ENCODE peak calls at places on chromosomes 13 and 19, in six cellular contexts. D, K, B, H, P and S are unnamed samples.

GRCh38 chr13:25951831-25952230 is 100.0 kb downstream of the SHISA2 start:
- DNase-seq in D (no peak), K (no peak), B (no peak), H (no peak), P (no peak), S (no peak)

GRCh38 chr19:4206818-4207484 is 22.4 kb upstream of the EBI3 start:
- DNase-seq in D (no peak), K (no peak), B (no peak), H (no peak), P (no peak), S (no peak)

GRCh38 chr13:39329182-39329639 is 273.8 kb downstream of the LHFPL6 start:
- DNase-seq in D (no peak), K (peak), B (no peak), H (no peak), P (no peak), S (no peak)

GRCh38 chr13:29081036-29081435 is 260.9 kb downstream of the MTUS2 start:
- DNase-seq in D (no peak), K (no peak), B (no peak), H (no peak), P (no peak), S (peak)

GRCh38 chr19:35592226-35592625 is 6.3 kb downstream of the PMIS2 start:
- DNase-seq in D (no peak), K (no peak), B (no peak), H (peak), P (peak), S (no peak)

GRCh38 chr13:101383595-101383994 is 32.7 kb downstream of the NALCN start:
- DNase-seq in D (no peak), K (no peak), B (no peak), H (no peak), P (no peak), S (no peak)

GRCh38 chr13:111347438-111347837 is 27.0 kb downstream of the TEX29 start:
- DNase-seq in D (no peak), K (no peak), B (no peak), H (no peak), P (no peak), S (no peak)

GRCh38 chr19:12945479-12946091 is at the start of gene RAD23A:
- DNase-seq in D (peak), K (peak), B (peak), H (peak), P (peak), S (peak)

GRCh38 chr19:57566396-57567256 is 7.0 kb upstream of the ZNF550 start:
- DNase-seq in D (no peak), K (no peak), B (no peak), H (no peak), P (no peak), S (no peak)

GRCh38 chr19:38736413-38737280 is 7.6 kb downstream of the CAPN12 start:
- DNase-seq in D (peak), K (peak), B (peak), H (peak), P (peak), S (peak)

GRCh38 chr13:102677122-102677521 is 17.7 kb downstream of the METTL21C start:
- DNase-seq in D (no peak), K (no peak), B (no peak), H (no peak), P (no peak), S (no peak)

GRCh38 chr13:113077566-113077952 is 28.0 kb upstream of the F7 start:
- DNase-seq in D (no peak), K (no peak), B (peak), H (no peak), P (no peak), S (no peak)

GRCh38 chr19:42246143-42246868 is 3.9 kb upstream of the GSK3A start:
- DNase-seq in D (peak), K (peak), B (peak), H (no peak), P (peak), S (no peak)

GRCh38 chr19:47305309-47305751 is 4.3 kb upstream of the C5AR1 start:
- DNase-seq in D (no peak), K (peak), B (peak), H (no peak), P (peak), S (no peak)

GRCh38 chr13:99191336-99191899 is 9.2 kb upstream of the UBAC2 start:
- DNase-seq in D (no peak), K (no peak), B (no peak), H (no peak), P (no peak), S (no peak)

GRCh38 chr13:61774903-61775302 is 359.3 kb upstream of the PCDH20 start:
- DNase-seq in D (no peak), K (no peak), B (no peak), H (no peak), P (no peak), S (no peak)

DNA sequence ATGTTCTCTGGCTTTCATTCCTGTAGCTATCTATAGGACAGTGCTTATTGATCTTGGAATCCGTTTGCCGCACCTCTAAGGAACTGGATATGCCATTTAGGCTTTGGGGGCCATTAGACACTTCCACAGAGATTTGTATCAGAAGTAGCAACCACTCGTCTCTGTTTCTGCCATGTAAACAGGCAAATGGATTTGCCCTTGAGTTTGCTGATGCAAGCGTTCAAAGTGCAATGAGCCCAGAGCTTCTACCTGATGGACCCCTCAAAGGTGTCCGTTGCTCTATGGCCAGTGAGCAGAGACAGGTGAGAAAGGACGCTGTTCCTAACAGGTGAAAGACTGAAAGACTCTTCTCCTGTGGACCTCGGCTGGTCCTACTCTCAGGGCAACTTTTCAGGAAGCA is 302.9 kb downstream of the ZNF536 start:
- DNase-seq in D (no peak), K (no peak), B (no peak), H (no peak), P (no peak), S (no peak)
- TF ChIP-seq POLR2A in D (no peak), K (no peak), B (no peak), H (no peak), P (no peak), S (no peak)

GRCh38 chr19:14425696-14426138 is 6.6 kb upstream of the DDX39A start:
- DNase-seq in D (no peak), K (no peak), B (no peak), H (no peak), P (no peak), S (no peak)
- TF ChIP-seq POLR2AphosphoS5 in D (no peak), K (no peak), B (no peak), H (no peak), P (no peak), S (no peak)

GRCh38 chr19:48646192-48646911 is 365 bp upstream of the CA11 start:
- DNase-seq in D (peak), K (peak), B (peak), H (peak), P (peak), S (peak)

GRCh38 chr19:48646912-48647216 is 877 bp upstream of the CA11 start:
- DNase-seq in D (no peak), K (no peak), B (no peak), H (no peak), P (no peak), S (no peak)

GRCh38 chr19:48644355-48644754 is 1.6 kb downstream of the CA11 start:
- DNase-seq in D (no peak), K (no peak), B (no peak), H (no peak), P (no peak), S (no peak)

GRCh38 chr19:48645652-48646191 is at the start of gene CA11:
- DNase-seq in D (no peak), K (no peak), B (peak), H (no peak), P (no peak), S (no peak)

GRCh38 chr19:48644839-48645651 is 942 bp downstream of the CA11 start:
- DNase-seq in D (peak), K (peak), B (peak), H (no peak), P (peak), S (peak)
- TF ChIP-seq POLR2A in D (no peak), K (no peak), B (no peak), H (no peak), P (no peak), S (no peak)

DNA sequence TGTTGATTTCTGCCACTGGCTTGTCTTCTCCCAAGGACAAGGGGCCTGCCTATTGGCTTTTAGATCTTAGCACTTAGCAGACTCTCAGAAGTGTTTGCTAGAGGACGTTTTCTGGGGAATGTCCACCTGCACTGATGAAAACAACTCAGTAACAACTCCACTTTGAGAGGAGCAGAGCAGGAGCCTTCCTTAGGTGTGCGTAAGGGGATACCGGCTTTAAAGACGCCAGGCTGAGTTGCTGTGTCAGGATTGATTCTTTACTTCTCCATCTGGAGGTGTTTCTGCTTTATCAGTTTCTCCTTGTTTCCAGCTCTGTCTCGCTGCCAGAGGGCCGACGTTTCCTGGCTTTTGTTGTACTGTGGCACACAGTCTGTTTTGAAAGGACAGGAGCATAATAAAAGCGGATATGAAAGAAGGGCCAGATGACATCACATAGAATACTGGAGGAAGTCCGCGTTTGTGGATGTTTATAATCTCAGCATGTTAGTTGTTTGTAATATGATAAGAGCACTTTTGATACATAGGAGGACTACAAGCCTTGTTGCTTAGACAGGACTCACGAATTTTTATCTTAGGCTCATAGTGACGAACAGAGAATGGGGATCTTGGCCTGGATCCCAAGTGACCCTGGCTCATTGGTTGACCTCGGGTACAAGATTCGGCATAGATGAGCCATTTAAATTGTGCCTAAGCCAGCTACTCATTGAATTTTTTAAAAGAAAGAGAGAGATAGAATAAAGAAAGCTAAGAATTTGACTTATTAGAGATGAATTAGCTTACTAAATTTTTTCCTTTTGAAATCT is 34.6 kb downstream of the COL4A2 start:
- DNase-seq in D (no peak), K (no peak), B (no peak), H (no peak), P (no peak), S (no peak)
- TF ChIP-seq POLR2AphosphoS5 in D (no peak), K (no peak), B (no peak), H (no peak), P (peak), S (no peak)

GRCh38 chr19:1213391-1214286 is 8.1 kb downstream of the STK11 start:
- DNase-seq in D (peak), K (peak), B (peak), H (peak), P (peak), S (no peak)
- TF ChIP-seq POLR2A in D (no peak), K (no peak), B (no peak), H (peak), P (no peak), S (no peak)

DNA sequence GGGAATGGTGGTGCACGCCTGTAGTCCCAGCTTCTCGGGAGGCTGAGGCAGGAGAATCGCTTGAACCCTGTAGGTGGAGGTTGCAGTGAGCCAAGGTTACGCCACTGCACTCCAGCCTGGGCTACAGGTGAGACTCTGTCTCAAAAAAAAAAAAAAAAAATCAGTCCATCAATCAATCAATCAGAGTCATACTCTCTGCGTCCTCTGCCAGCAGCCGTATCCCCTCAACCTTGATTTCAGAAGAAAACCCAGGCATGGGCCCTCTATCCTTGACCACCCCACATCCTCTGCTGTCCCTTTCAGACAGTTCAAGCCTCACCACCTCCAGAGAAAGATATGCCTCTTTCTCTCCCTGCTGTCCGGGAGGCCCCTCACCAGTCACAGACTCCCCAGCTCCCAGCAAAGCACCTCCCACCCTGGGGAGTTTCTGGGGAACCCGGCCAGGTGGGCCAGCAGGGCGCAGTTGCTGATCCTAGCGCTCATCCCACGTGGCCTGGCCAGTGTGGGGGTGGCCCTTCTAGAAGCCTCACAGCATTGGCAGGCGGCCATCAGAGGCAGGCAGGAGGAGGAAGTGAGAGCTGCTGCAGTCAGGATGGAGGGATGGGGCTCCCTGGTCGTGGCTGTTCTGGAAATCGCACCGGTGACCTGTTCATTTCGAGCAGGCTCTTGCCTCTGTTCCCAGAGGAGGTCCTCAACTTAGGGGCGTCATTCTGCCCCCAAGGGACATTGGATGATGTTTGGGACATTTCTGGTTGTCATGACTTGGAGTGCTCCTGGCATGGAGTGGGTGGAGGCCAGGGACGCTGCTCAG is 10.2 kb upstream of the JSRP1 start:
- DNase-seq in D (peak), K (peak), B (peak), H (no peak), P (peak), S (no peak)
- TF ChIP-seq POLR2AphosphoS5 in D (no peak), K (peak), B (peak), H (no peak), P (no peak), S (peak)

GRCh38 chr13:23579072-23579885 is 9.1 kb downstream of the TNFRSF19 start:
- DNase-seq in D (peak), K (peak), B (peak), H (peak), P (peak), S (peak)
- TF ChIP-seq POLR2A in D (peak), K (no peak), B (no peak), H (no peak), P (no peak), S (peak)

GRCh38 chr13:114130708-114131580 is 1.5 kb downstream of the RASA3 start:
- DNase-seq in D (no peak), K (peak), B (peak), H (peak), P (no peak), S (no peak)
- TF ChIP-seq POLR2AphosphoS5 in D (peak), K (peak), B (peak), H (peak), P (no peak), S (no peak)

GRCh38 chr19:56543776-56544175 is 5.0 kb downstream of the ZFP28 start:
- DNase-seq in D (no peak), K (no peak), B (no peak), H (no peak), P (no peak), S (no peak)

GRCh38 chr19:56537442-56537841 is 1.3 kb upstream of the ZFP28 start:
- DNase-seq in D (no peak), K (no peak), B (no peak), H (no peak), P (no peak), S (no peak)

GRCh38 chr19:56538761-56539263 is at the start of gene ZFP28:
- DNase-seq in D (no peak), K (peak), B (peak), H (peak), P (no peak), S (peak)

GRCh38 chr19:56538254-56538760 is 441 bp upstream of the ZFP28 start:
- DNase-seq in D (peak), K (peak), B (peak), H (peak), P (peak), S (peak)
- TF ChIP-seq POLR2A in D (no peak), K (no peak), B (no peak), H (no peak), P (no peak), S (no peak)

GRCh38 chr19:45295873-45296272 is 26.8 kb downstream of the CKM start:
- DNase-seq in D (no peak), K (no peak), B (no peak), H (no peak), P (no peak), S (no peak)

GRCh38 chr19:45296365-45296764 is 26.3 kb downstream of the CKM start:
- DNase-seq in D (no peak), K (no peak), B (no peak), H (no peak), P (no peak), S (no peak)

GRCh38 chr19:45293682-45294081 is 29.0 kb downstream of the CKM start:
- DNase-seq in D (no peak), K (no peak), B (no peak), H (no peak), P (no peak), S (no peak)

GRCh38 chr19:45291834-45292233 is 30.8 kb downstream of the CKM start:
- DNase-seq in D (no peak), K (no peak), B (no peak), H (no peak), P (no peak), S (no peak)

GRCh38 chr19:45294291-45295029 is 28.2 kb downstream of the CKM start:
- DNase-seq in D (peak), K (no peak), B (no peak), H (no peak), P (no peak), S (no peak)
- TF ChIP-seq POLR2AphosphoS5 in D (no peak), K (no peak), B (no peak), H (no peak), P (no peak), S (no peak)